ENCODE peak calls at places on chromosomes 12 and 14, in eight cellular contexts. One of them, this sample, is unnamed.

GRCh38 chr12:65779091-65779642 is 45.1 kb upstream of the HMGA2 start:
- DNase-seq in osteocyte: no peak
- DNase-seq in cardiac septum: no peak
- DNase-seq in fibroblast of the aortic adventitia: peak; percentile 69
- DNase-seq in Caki2: peak; percentile 62
- DNase-seq in stimulated activated CD8-positive, alpha-beta memory T cell treated with anti-CD3 and anti-CD28 coated beads, Interleukin-12 subunit alpha, Interleukin-12 subunit beta, amount 100 ng/mL, for 4 hours: no peak
- DNase-seq in left lung: no peak
- DNase-seq in aorta: no peak
- DNase-seq in this sample: no peak

GRCh38 chr14:64766430-64767151 is 62.4 kb downstream of the PLEKHG3 start:
- DNase-seq in Caki2: no peak
- DNase-seq in aorta: no peak
- DNase-seq in left lung: no peak
- DNase-seq in stimulated activated CD8-positive, alpha-beta memory T cell treated with anti-CD3 and anti-CD28 coated beads, Interleukin-12 subunit alpha, Interleukin-12 subunit beta, amount 100 ng/mL, for 4 hours: no peak
- DNase-seq in osteocyte: no peak
- DNase-seq in fibroblast of the aortic adventitia: no peak
- DNase-seq in cardiac septum: no peak
- DNase-seq in this sample: no peak

GRCh38 chr12:131044760-131045381 is 91.2 kb downstream of the ADGRD1 start:
- DNase-seq in Caki2: no peak
- DNase-seq in cardiac septum: no peak
- DNase-seq in left lung: peak; percentile 78
- DNase-seq in stimulated activated CD8-positive, alpha-beta memory T cell treated with anti-CD3 and anti-CD28 coated beads, Interleukin-12 subunit alpha, Interleukin-12 subunit beta, amount 100 ng/mL, for 4 hours: no peak
- DNase-seq in fibroblast of the aortic adventitia: no peak
- DNase-seq in osteocyte: no peak
- DNase-seq in aorta: no peak
- DNase-seq in this sample: peak; percentile 53

GRCh38 chr12:31989987-31990386 is 30.8 kb downstream of the RESF1 start:
- DNase-seq in stimulated activated CD8-positive, alpha-beta memory T cell treated with anti-CD3 and anti-CD28 coated beads, Interleukin-12 subunit alpha, Interleukin-12 subunit beta, amount 100 ng/mL, for 4 hours: no peak
- DNase-seq in aorta: no peak
- DNase-seq in Caki2: peak; percentile 20
- DNase-seq in left lung: no peak
- DNase-seq in fibroblast of the aortic adventitia: no peak
- DNase-seq in cardiac septum: no peak
- DNase-seq in osteocyte: no peak
- DNase-seq in this sample: no peak

GRCh38 chr14:22646570-22647254 is 2.6 kb upstream of the OR6J1 start:
- DNase-seq in fibroblast of the aortic adventitia: peak; percentile 92
- DNase-seq in osteocyte: no peak
- DNase-seq in Caki2: no peak
- DNase-seq in left lung: no peak
- DNase-seq in cardiac septum: no peak
- DNase-seq in stimulated activated CD8-positive, alpha-beta memory T cell treated with anti-CD3 and anti-CD28 coated beads, Interleukin-12 subunit alpha, Interleukin-12 subunit beta, amount 100 ng/mL, for 4 hours: no peak
- DNase-seq in aorta: no peak
- DNase-seq in this sample: no peak

GRCh38 chr12:68832504-68832867 is 24.5 kb downstream of the MDM2 start:
- DNase-seq in Caki2: no peak
- DNase-seq in osteocyte: no peak
- DNase-seq in aorta: no peak
- DNase-seq in stimulated activated CD8-positive, alpha-beta memory T cell treated with anti-CD3 and anti-CD28 coated beads, Interleukin-12 subunit alpha, Interleukin-12 subunit beta, amount 100 ng/mL, for 4 hours: no peak
- DNase-seq in fibroblast of the aortic adventitia: no peak
- DNase-seq in left lung: no peak
- DNase-seq in cardiac septum: no peak
- DNase-seq in this sample: no peak

GRCh38 chr14:88417594-88417993 is 32.1 kb downstream of the SPATA7 start:
- DNase-seq in Caki2: no peak
- DNase-seq in left lung: no peak
- DNase-seq in stimulated activated CD8-positive, alpha-beta memory T cell treated with anti-CD3 and anti-CD28 coated beads, Interleukin-12 subunit alpha, Interleukin-12 subunit beta, amount 100 ng/mL, for 4 hours: no peak
- DNase-seq in osteocyte: no peak
- DNase-seq in aorta: no peak
- DNase-seq in cardiac septum: no peak
- DNase-seq in fibroblast of the aortic adventitia: no peak
- DNase-seq in this sample: no peak

GRCh38 chr12:124024263-124024678 is 51.3 kb downstream of the ZNF664 start:
- DNase-seq in stimulated activated CD8-positive, alpha-beta memory T cell treated with anti-CD3 and anti-CD28 coated beads, Interleukin-12 subunit alpha, Interleukin-12 subunit beta, amount 100 ng/mL, for 4 hours: no peak
- DNase-seq in Caki2: no peak
- DNase-seq in left lung: no peak
- DNase-seq in aorta: no peak
- DNase-seq in osteocyte: peak; percentile 87
- DNase-seq in fibroblast of the aortic adventitia: peak; percentile 25
- DNase-seq in cardiac septum: no peak
- DNase-seq in this sample: no peak

GRCh38 chr12:1666685-1667162 is 24.1 kb upstream of the ADIPOR2 start:
- DNase-seq in fibroblast of the aortic adventitia: no peak
- DNase-seq in osteocyte: no peak
- DNase-seq in stimulated activated CD8-positive, alpha-beta memory T cell treated with anti-CD3 and anti-CD28 coated beads, Interleukin-12 subunit alpha, Interleukin-12 subunit beta, amount 100 ng/mL, for 4 hours: no peak
- DNase-seq in cardiac septum: no peak
- DNase-seq in aorta: no peak
- DNase-seq in Caki2: no peak
- DNase-seq in left lung: no peak
- DNase-seq in this sample: no peak

GRCh38 chr12:13181375-13182070 is 15.0 kb upstream of the EMP1 start:
- DNase-seq in cardiac septum: no peak
- DNase-seq in Caki2: no peak
- DNase-seq in aorta: no peak
- DNase-seq in left lung: no peak
- DNase-seq in stimulated activated CD8-positive, alpha-beta memory T cell treated with anti-CD3 and anti-CD28 coated beads, Interleukin-12 subunit alpha, Interleukin-12 subunit beta, amount 100 ng/mL, for 4 hours: no peak
- DNase-seq in fibroblast of the aortic adventitia: no peak
- DNase-seq in osteocyte: peak; percentile 27
- DNase-seq in this sample: no peak

GRCh38 chr14:68928770-68929550 is 50.1 kb downstream of the ACTN1 start:
- DNase-seq in left lung: no peak
- DNase-seq in aorta: no peak
- DNase-seq in Caki2: no peak
- DNase-seq in osteocyte: no peak
- DNase-seq in stimulated activated CD8-positive, alpha-beta memory T cell treated with anti-CD3 and anti-CD28 coated beads, Interleukin-12 subunit alpha, Interleukin-12 subunit beta, amount 100 ng/mL, for 4 hours: no peak
- DNase-seq in fibroblast of the aortic adventitia: no peak
- DNase-seq in cardiac septum: no peak
- DNase-seq in this sample: no peak

GRCh38 chr12:27631365-27631764 is 64.9 kb upstream of the REP15 start:
- DNase-seq in osteocyte: no peak
- DNase-seq in left lung: no peak
- DNase-seq in fibroblast of the aortic adventitia: no peak
- DNase-seq in Caki2: no peak
- DNase-seq in stimulated activated CD8-positive, alpha-beta memory T cell treated with anti-CD3 and anti-CD28 coated beads, Interleukin-12 subunit alpha, Interleukin-12 subunit beta, amount 100 ng/mL, for 4 hours: no peak
- DNase-seq in aorta: no peak
- DNase-seq in cardiac septum: no peak
- DNase-seq in this sample: no peak

GRCh38 chr12:105084251-105085250 is at the start of gene ALDH1L2:
- DNase-seq in Caki2: peak; percentile 61
- DNase-seq in left lung: peak; percentile 96
- DNase-seq in fibroblast of the aortic adventitia: peak; percentile 90
- DNase-seq in stimulated activated CD8-positive, alpha-beta memory T cell treated with anti-CD3 and anti-CD28 coated beads, Interleukin-12 subunit alpha, Interleukin-12 subunit beta, amount 100 ng/mL, for 4 hours: peak; percentile 6
- DNase-seq in aorta: peak; percentile 91
- DNase-seq in cardiac septum: peak; percentile 88
- DNase-seq in osteocyte: peak; percentile 96
- DNase-seq in this sample: peak; percentile 89

GRCh38 chr12:121267822-121268221 is 28.7 kb downstream of the CAMKK2 start:
- DNase-seq in fibroblast of the aortic adventitia: no peak
- DNase-seq in stimulated activated CD8-positive, alpha-beta memory T cell treated with anti-CD3 and anti-CD28 coated beads, Interleukin-12 subunit alpha, Interleukin-12 subunit beta, amount 100 ng/mL, for 4 hours: no peak
- DNase-seq in aorta: no peak
- DNase-seq in left lung: no peak
- DNase-seq in Caki2: no peak
- DNase-seq in cardiac septum: no peak
- DNase-seq in osteocyte: no peak
- DNase-seq in this sample: no peak

GRCh38 chr12:28409892-28410291 is 219.6 kb downstream of the CCDC91 start:
- DNase-seq in cardiac septum: no peak
- DNase-seq in Caki2: no peak
- DNase-seq in left lung: no peak
- DNase-seq in osteocyte: no peak
- DNase-seq in aorta: no peak
- DNase-seq in stimulated activated CD8-positive, alpha-beta memory T cell treated with anti-CD3 and anti-CD28 coated beads, Interleukin-12 subunit alpha, Interleukin-12 subunit beta, amount 100 ng/mL, for 4 hours: no peak
- DNase-seq in fibroblast of the aortic adventitia: peak; percentile 13
- DNase-seq in this sample: no peak

GRCh38 chr12:51247523-51248206 is 9.0 kb downstream of the DAZAP2 start:
- DNase-seq in aorta: no peak
- DNase-seq in Caki2: no peak
- DNase-seq in osteocyte: no peak
- DNase-seq in cardiac septum: no peak
- DNase-seq in left lung: no peak
- DNase-seq in stimulated activated CD8-positive, alpha-beta memory T cell treated with anti-CD3 and anti-CD28 coated beads, Interleukin-12 subunit alpha, Interleukin-12 subunit beta, amount 100 ng/mL, for 4 hours: no peak
- DNase-seq in fibroblast of the aortic adventitia: no peak
- DNase-seq in this sample: no peak

GRCh38 chr12:131245564-131246355 is 292.1 kb downstream of the ADGRD1 start:
- DNase-seq in Caki2: no peak
- DNase-seq in aorta: no peak
- DNase-seq in cardiac septum: no peak
- DNase-seq in stimulated activated CD8-positive, alpha-beta memory T cell treated with anti-CD3 and anti-CD28 coated beads, Interleukin-12 subunit alpha, Interleukin-12 subunit beta, amount 100 ng/mL, for 4 hours: no peak
- DNase-seq in left lung: no peak
- DNase-seq in fibroblast of the aortic adventitia: no peak
- DNase-seq in osteocyte: no peak
- DNase-seq in this sample: no peak

This sample was measured in suprapubic skin.